ENCODE peak calls at places on chromosomes 5 and 9, in five cellular contexts. A is tibial artery, S is fibroblast of lung, U is PC-3, O is mammary epithelial cell. B is an unnamed sample. For H3K4me1, the result is how much of the 10 kb centered on the place peaks cover.

GRCh38 chr5:41083306-41083705 is 12.2 kb upstream of the MROH2B start:
- DNase-seq in O (no peak), A (no peak), U (peak), S (no peak), B (no peak)

GRCh38 chr5:125274938-125275759 is 528.7 kb upstream of the ZNF608 start:
- DNase-seq in O (no peak), A (no peak), S (peak), U (peak), B (no peak)

GRCh38 chr5:176658007-176658599 is 10.8 kb downstream of the TSPAN17 start:
- DNase-seq in U (peak), A (peak), O (peak), S (peak), B (peak)

GRCh38 chr5:14450055-14450524 is 131.5 kb upstream of the OTULINL start:
- DNase-seq in U (no peak), A (peak), S (peak), O (no peak), B (peak)

GRCh38 chr5:161546463-161547301 is at the start of gene GABRB2:
- DNase-seq in S (peak), A (peak), U (no peak), O (peak), B (peak)

GRCh38 chr9:110114888-110115259 is 93.1 kb downstream of the C9orf152 start:
- DNase-seq in O (no peak), A (no peak), S (peak), U (no peak), B (no peak)

GRCh38 chr9:20361220-20361619 is 261.1 kb downstream of the MLLT3 start:
- DNase-seq in S (no peak), O (no peak), U (no peak), A (no peak), B (no peak)

GRCh38 chr9:127162046-127162445 is 39.6 kb upstream of the ANGPTL2 start:
- DNase-seq in O (peak), A (no peak), S (peak), U (peak), B (no peak)

GRCh38 chr5:27221410-27221809 is 183.0 kb upstream of the CDH9 start:
- DNase-seq in O (no peak), A (no peak), S (no peak), U (no peak), B (no peak)

GRCh38 chr5:56543431-56544385 is 271.6 kb upstream of the MAP3K1 start:
- DNase-seq in A (no peak), U (peak), O (peak), S (peak), B (no peak)

GRCh38 chr5:81971086-81971693 is 633 bp upstream of the ATG10 start:
- DNase-seq in A (no peak), S (peak), O (no peak), U (no peak), B (peak)

GRCh38 chr9:1024112-1024511 is 26.0 kb upstream of the DMRT2 start:
- DNase-seq in A (no peak), O (no peak), S (no peak), U (peak), B (no peak)

GRCh38 chr9:125147401-125147951 is 4.1 kb upstream of the SCAI start:
- DNase-seq in S (no peak), A (no peak), U (no peak), O (no peak), B (no peak)

GRCh38 chr5:79235578-79236363 is at the start of gene JMY:
- DNase-seq in O (peak), A (peak), S (peak), U (peak), B (peak)

GRCh38 chr5:24714757-24715156 is 70.0 kb upstream of the CDH10 start:
- DNase-seq in O (no peak), S (no peak), U (no peak), A (no peak), B (no peak)

GRCh38 chr5:10140195-10140973 is 109.3 kb downstream of the ATPSCKMT start:
- DNase-seq in U (peak), S (peak), O (no peak), A (no peak), B (no peak)

GRCh38 chr5:142972064-142972463 is 201.9 kb downstream of the ARHGAP26 start:
- DNase-seq in U (no peak), A (no peak), O (no peak), S (no peak), B (no peak)

GRCh38 chr5:142969624-142970439 is 199.7 kb downstream of the ARHGAP26 start:
- DNase-seq in U (no peak), A (no peak), O (peak), S (no peak), B (no peak)

GRCh38 chr5:142969186-142969585 is 199.0 kb downstream of the ARHGAP26 start:
- DNase-seq in O (no peak), U (no peak), S (no peak), A (no peak), B (no peak)

GRCh38 chr5:142971296-142972013 is 201.3 kb downstream of the ARHGAP26 start:
- DNase-seq in S (no peak), A (no peak), U (no peak), O (no peak), B (no peak)

DNA sequence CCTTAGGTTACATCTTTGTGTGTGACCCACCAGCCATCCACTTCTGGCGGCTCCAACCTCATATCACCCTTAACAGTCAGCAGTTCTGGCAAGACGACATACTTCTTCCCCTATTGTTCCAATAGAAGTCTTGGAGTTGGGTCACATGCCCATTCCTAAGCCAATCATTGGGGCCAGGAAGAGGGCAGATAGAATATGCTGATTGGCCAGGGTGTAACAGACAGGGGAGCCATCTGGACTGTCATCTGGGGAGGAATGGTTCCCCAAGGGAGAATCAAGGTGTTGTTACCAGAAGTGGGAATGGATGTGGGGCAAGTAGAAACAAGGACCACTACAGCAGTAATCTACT is 200.2 kb downstream of the ARHGAP26 start:
- DNase-seq in A (no peak), U (no peak), O (no peak), S (no peak), B (no peak)
- H3K4me1 ChIP-seq in A (under half), U (under half), O (under half), S (under half), B (under half)

GRCh38 chr5:170632266-170632984 is 128.6 kb downstream of the KCNIP1 start:
- DNase-seq in A (no peak), U (no peak), S (no peak), O (no peak), B (no peak)
- H3K4me3 ChIP-seq in A (peak), U (peak), S (no peak), O (no peak), B (no peak)

DNA sequence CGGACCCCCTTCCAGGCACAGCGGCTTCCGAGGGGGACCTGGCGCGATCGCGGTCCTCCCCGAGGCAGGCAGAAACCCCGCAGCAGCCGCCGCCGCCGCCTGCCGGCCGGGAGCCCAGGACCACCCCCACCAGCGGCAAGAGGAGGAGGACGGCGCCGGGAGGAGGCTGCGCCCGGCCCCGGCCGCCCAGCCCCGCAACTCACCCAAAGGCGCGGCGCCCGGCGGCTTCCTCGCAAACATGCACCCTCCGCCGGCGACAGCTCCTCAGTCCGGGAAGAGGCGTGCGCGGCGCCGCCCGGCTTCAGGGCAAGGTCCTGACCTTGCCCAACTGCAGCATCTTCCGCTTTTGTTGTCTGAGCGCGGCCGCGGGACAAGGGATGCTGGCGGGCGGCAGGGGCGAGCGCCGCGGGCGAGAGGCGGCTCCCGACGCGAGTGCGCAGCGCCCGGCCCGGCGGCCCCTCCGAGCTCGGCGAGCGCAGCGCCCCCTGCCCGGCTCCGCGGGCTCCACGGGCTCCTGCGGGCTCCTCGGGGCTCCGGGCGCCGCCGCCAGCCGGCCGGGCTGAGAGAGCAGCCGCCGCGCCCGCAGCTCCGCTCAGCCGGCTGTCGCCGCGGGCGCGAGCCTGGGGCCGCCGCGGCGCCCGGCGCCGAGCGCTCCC is 504 bp downstream of the CTNND2 start:
- DNase-seq in S (no peak), U (peak), O (no peak), A (no peak), B (peak)
- TF ChIP-seq CTCF in S (no peak), U (no peak), O (no peak), A (no peak), B (no peak)

DNA sequence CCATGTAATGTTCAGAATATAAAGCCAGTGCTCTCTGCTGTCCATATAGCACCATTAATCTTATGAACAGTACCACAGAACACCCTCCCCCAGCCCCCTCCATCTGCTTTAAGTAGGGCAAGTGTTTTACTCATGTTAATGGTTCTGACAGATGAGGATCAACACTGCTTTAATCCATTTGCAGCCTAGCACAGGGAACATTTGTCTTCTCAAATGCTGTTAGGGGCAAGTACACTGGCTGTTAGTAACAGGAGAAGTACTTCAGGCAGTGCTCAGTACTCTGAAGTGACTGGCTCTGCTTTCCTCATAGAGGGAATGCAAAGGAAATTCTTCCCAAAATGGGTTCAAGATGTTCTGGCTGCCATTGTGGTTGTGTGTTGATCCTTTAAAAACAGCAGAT is 202.6 kb downstream of the DCP2 start:
- DNase-seq in S (no peak), A (no peak), U (no peak), O (no peak), B (no peak)
- H3K4me1 ChIP-seq in S (under half), A (under half), U (under half), O (under half), B (under half)

GRCh38 chr9:106798021-106798799 is 64.8 kb upstream of the ZNF462 start:
- DNase-seq in U (no peak), S (no peak), A (no peak), O (no peak), B (no peak)

GRCh38 chr9:106800691-106801090 is 62.3 kb upstream of the ZNF462 start:
- DNase-seq in U (peak), A (no peak), O (no peak), S (no peak), B (no peak)

GRCh38 chr9:106796771-106797170 is 66.2 kb upstream of the ZNF462 start:
- DNase-seq in A (no peak), S (peak), U (no peak), O (no peak), B (no peak)

GRCh38 chr9:106799146-106799545 is 63.8 kb upstream of the ZNF462 start:
- DNase-seq in O (peak), S (peak), U (peak), A (no peak), B (no peak)

DNA sequence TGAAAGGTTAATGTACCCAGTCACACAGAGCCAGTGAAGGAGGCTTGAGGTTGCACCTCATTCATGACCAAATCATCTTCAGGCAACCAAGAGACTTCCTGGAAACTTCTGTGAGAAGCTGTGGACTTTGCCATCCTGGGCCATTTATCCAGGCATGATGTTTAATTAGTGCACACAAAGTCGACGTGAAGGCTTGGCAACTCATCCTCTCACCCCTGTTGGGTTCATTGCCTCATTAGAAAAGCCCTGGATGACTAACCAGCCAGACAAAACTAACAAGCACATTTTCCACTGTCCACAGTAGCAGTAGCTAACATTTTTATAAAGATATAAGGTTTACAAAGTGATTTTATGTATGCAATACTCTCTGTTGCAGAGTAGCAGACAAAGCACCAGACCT is 65.7 kb upstream of the ZNF462 start:
- DNase-seq in U (no peak), S (no peak), A (no peak), O (peak), B (peak)
- H3K4me3 ChIP-seq in U (no peak), S (no peak), A (no peak), O (no peak), B (no peak)

GRCh38 chr9:97848582-97849237 is 4.3 kb upstream of the FOXE1 start:
- DNase-seq in A (peak), O (no peak), S (no peak), U (no peak), B (no peak)

GRCh38 chr9:97846347-97846746 is 6.7 kb upstream of the FOXE1 start:
- DNase-seq in A (no peak), S (no peak), U (no peak), O (no peak), B (no peak)

GRCh38 chr9:97847474-97848236 is 5.4 kb upstream of the FOXE1 start:
- DNase-seq in A (no peak), S (no peak), U (no peak), O (no peak), B (no peak)

GRCh38 chr9:97849980-97850379 is 3.0 kb upstream of the FOXE1 start:
- DNase-seq in U (no peak), A (no peak), S (no peak), O (no peak), B (no peak)

DNA sequence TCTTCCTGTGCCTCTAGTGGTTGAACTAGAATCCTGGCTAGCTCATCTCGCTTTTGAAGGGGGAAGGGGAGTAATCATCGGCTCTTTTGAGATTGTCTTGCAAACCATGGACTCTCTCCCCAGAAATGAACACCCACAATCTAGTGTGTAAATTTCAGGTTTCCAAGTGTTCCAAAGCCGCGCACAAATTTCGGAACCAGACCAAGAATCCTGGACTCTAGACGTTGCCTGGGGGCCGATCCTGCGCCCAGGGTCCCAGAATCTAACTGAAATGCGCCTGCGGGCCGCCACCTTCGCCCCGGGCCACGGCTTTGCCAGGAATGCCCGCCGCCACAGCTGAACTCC is 4.8 kb upstream of the FOXE1 start:
- DNase-seq in U (no peak), O (no peak), S (no peak), A (no peak), B (no peak)
- TF ChIP-seq CTCF in U (no peak), O (peak), S (peak), A (no peak), B (no peak)

GRCh38 chr9:6412572-6413364 is at the start of gene UHRF2:
- DNase-seq in A (peak), U (peak), O (peak), S (peak), B (peak)

GRCh38 chr9:6415266-6415665 is 2.3 kb downstream of the UHRF2 start:
- DNase-seq in O (peak), S (no peak), U (no peak), A (no peak), B (no peak)

GRCh38 chr9:6413365-6414263 is 615 bp downstream of the UHRF2 start:
- DNase-seq in U (peak), A (peak), O (peak), S (no peak), B (peak)

GRCh38 chr9:6417186-6417585 is 4.2 kb downstream of the UHRF2 start:
- DNase-seq in O (no peak), S (no peak), A (no peak), U (no peak), B (no peak)

DNA sequence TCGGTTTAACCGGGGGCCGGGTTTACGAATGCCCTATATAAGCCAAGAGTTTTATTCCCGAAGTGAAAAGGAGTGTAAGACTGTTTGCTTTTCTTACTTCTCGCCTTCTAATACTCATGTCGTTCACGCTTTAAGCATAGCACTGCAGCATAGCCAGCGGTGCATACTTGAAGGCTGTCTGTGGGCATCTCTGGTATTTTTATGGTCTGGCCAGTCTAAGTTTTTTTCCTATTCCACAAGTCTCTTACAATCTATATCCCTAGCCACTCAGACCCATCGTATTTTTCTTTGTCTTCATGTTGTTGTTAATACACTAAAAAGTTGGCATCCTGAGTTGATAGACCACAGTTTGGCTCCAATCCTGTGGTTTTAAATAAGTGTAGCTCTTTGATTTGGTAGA is 1.3 kb downstream of the UHRF2 start:
- DNase-seq in A (no peak), U (peak), S (peak), O (peak), B (no peak)
- H3K4me1 ChIP-seq in A (under half), U (under half), S (under half), O (under half), B (under half)

DNA sequence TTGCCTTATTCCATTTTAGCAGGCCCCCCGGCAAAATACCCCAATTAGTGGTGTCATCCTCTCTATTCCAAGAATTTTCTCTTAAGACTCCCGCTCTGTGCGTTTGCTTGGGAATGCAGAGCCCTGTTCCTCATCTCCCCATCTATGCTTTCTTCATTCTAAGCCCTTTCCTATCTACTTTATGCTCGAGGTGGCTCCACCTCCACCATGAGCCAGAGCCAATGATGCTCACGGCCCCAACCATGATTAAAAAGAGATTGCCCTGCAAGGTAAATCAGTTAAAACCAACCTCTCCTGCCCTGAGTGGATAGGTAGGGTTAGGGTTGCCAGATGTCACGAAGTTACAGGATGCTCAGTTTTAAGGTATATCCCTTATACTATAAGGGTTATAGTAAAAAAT is 677 bp upstream of the TXNDC15 start:
- DNase-seq in S (no peak), U (no peak), O (no peak), A (no peak), B (no peak)
- H3K4me3 ChIP-seq in S (no peak), U (peak), O (peak), A (peak), B (no peak)

DNA sequence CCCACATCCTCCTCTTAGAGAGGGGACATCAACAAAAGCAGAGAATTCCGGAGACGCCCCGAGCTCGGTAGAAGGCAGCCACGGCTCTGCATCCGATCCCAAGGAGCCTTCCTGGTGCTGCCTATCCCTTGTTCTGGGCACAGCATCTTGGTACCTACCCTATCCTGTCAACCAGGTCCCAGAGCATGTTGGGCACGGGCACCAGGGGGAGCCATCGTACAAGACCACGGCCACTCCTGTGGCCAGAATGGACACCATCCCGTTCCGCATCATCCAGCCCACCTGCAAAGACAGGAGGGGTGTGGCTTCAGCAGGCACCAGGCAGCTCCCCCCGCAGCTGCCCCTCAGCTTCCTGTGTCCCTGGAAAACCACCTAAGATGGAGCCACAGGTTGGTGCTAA is 62.7 kb upstream of the ZNF354A start:
- DNase-seq in S (no peak), U (peak), O (peak), A (peak), B (peak)
- TF ChIP-seq CTCF in S (no peak), U (peak), O (peak), A (peak), B (no peak)

DNA sequence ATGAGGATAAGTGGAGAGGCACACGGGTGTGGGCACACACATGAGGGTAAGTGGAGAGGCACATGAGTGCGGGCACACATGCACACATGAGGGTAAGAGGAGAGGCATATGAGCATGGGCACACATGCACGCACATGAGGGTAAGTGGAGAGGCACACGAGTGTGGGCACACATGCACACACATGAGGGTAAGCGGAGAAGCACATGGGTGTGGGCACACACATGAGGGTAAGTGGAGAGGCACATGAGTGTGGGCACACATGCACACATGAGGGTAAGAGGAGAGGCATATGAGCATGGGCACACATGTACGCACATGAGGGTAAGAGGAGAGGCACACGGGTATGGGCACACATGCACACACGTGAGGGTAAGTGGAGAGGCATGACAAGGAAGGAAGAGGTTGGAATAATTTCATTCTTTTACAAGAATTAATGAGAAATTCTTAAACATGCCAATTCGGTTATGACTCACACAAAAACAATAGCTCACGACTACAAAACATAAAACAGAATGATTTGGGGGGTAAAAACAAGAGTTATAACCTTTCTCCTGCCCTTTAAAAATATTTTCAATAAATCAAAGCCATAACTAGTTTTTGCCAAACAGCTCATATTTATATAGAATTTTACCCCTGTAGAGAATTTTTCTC is 67.5 kb downstream of the APBA1 start:
- DNase-seq in A (no peak), S (no peak), O (no peak), U (no peak), B (no peak)
- H3K4me1 ChIP-seq in A (under half), S (under half), O (under half), U (under half), B (under half)

B was measured in mucosa of descending colon.